ENCODE peak calls at places on chromosomes 5 and 9, in ten cellular contexts. One of them, this sample, is unnamed.
A peak's percentile ranks its signal among the peaks of the same experiment; 100 is the strongest.

GRCh38 chr5:168426864-168427172 is 59.5 kb upstream of the RARS1 start:
- DNase-seq in fibroblast of the aortic adventitia: no peak
- DNase-seq in WTC11: no peak
- DNase-seq in WERI-Rb-1: no peak
- DNase-seq in endothelial cell: no peak
- DNase-seq in GM13976: no peak
- DNase-seq in brain microvascular endothelial cell: no peak
- DNase-seq in progenitor cell of endocrine pancreas: no peak
- DNase-seq in Calu3: no peak
- DNase-seq in AG09309: no peak
- DNase-seq in this sample: no peak

GRCh38 chr5:17233488-17233887 is 16.1 kb downstream of the BASP1 start:
- DNase-seq in fibroblast of the aortic adventitia: no peak
- DNase-seq in WTC11: no peak
- DNase-seq in WERI-Rb-1: no peak
- DNase-seq in endothelial cell: no peak
- DNase-seq in GM13976: no peak
- DNase-seq in brain microvascular endothelial cell: no peak
- DNase-seq in progenitor cell of endocrine pancreas: no peak
- DNase-seq in Calu3: no peak
- DNase-seq in AG09309: no peak
- DNase-seq in this sample: no peak

GRCh38 chr9:15139467-15139866 is 167.5 kb downstream of the TTC39B start:
- DNase-seq in fibroblast of the aortic adventitia: no peak
- DNase-seq in WTC11: no peak
- DNase-seq in WERI-Rb-1: no peak
- DNase-seq in endothelial cell: no peak
- DNase-seq in GM13976: no peak
- DNase-seq in brain microvascular endothelial cell: no peak
- DNase-seq in progenitor cell of endocrine pancreas: no peak
- DNase-seq in Calu3: no peak
- DNase-seq in AG09309: no peak
- DNase-seq in this sample: no peak

GRCh38 chr5:176747670-176748072 is 62.7 kb upstream of the UNC5A start:
- DNase-seq in fibroblast of the aortic adventitia: no peak
- DNase-seq in WTC11: no peak
- DNase-seq in WERI-Rb-1: no peak
- DNase-seq in endothelial cell: no peak
- DNase-seq in GM13976: peak; percentile 28
- DNase-seq in brain microvascular endothelial cell: no peak
- DNase-seq in progenitor cell of endocrine pancreas: no peak
- DNase-seq in Calu3: no peak
- DNase-seq in AG09309: no peak
- DNase-seq in this sample: no peak

GRCh38 chr5:89069591-89069990 is 186.6 kb upstream of the MEF2C start:
- DNase-seq in fibroblast of the aortic adventitia: no peak
- DNase-seq in WTC11: no peak
- DNase-seq in WERI-Rb-1: no peak
- DNase-seq in endothelial cell: no peak
- DNase-seq in GM13976: no peak
- DNase-seq in brain microvascular endothelial cell: no peak
- DNase-seq in progenitor cell of endocrine pancreas: no peak
- DNase-seq in Calu3: no peak
- DNase-seq in AG09309: no peak
- DNase-seq in this sample: no peak

GRCh38 chr9:85647571-85647970 is 94.2 kb downstream of the AGTPBP1 start:
- DNase-seq in fibroblast of the aortic adventitia: no peak
- DNase-seq in WTC11: no peak
- DNase-seq in WERI-Rb-1: no peak
- DNase-seq in endothelial cell: no peak
- DNase-seq in GM13976: peak; percentile 29
- DNase-seq in brain microvascular endothelial cell: no peak
- DNase-seq in progenitor cell of endocrine pancreas: no peak
- DNase-seq in Calu3: no peak
- DNase-seq in AG09309: no peak
- DNase-seq in this sample: no peak

GRCh38 chr9:711761-712523 is 129.6 kb upstream of the DMRT1 start:
- DNase-seq in fibroblast of the aortic adventitia: no peak
- DNase-seq in WTC11: no peak
- DNase-seq in WERI-Rb-1: no peak
- DNase-seq in endothelial cell: no peak
- DNase-seq in GM13976: no peak
- DNase-seq in brain microvascular endothelial cell: no peak
- DNase-seq in progenitor cell of endocrine pancreas: no peak
- DNase-seq in Calu3: no peak
- DNase-seq in AG09309: no peak
- DNase-seq in this sample: no peak

GRCh38 chr5:148972958-148973357 is 89.9 kb downstream of the SH3TC2 start:
- DNase-seq in fibroblast of the aortic adventitia: peak; percentile 88
- DNase-seq in WTC11: no peak
- DNase-seq in WERI-Rb-1: no peak
- DNase-seq in endothelial cell: peak; percentile 27
- DNase-seq in GM13976: no peak
- DNase-seq in brain microvascular endothelial cell: peak; percentile 83
- DNase-seq in progenitor cell of endocrine pancreas: no peak
- DNase-seq in Calu3: peak; percentile 65
- DNase-seq in AG09309: peak; percentile 54
- DNase-seq in this sample: no peak

GRCh38 chr9:121607434-121608248 is 43.8 kb upstream of the DAB2IP start:
- DNase-seq in fibroblast of the aortic adventitia: peak; percentile 54
- DNase-seq in WTC11: no peak
- DNase-seq in WERI-Rb-1: peak; percentile 73
- DNase-seq in endothelial cell: no peak
- DNase-seq in GM13976: no peak
- DNase-seq in brain microvascular endothelial cell: peak; percentile 34
- DNase-seq in progenitor cell of endocrine pancreas: no peak
- DNase-seq in Calu3: no peak
- DNase-seq in AG09309: no peak
- DNase-seq in this sample: peak; percentile 34

GRCh38 chr9:37017546-37017945 is 16.5 kb downstream of the PAX5 start:
- DNase-seq in fibroblast of the aortic adventitia: no peak
- DNase-seq in WTC11: no peak
- DNase-seq in WERI-Rb-1: no peak
- DNase-seq in endothelial cell: no peak
- DNase-seq in GM13976: no peak
- DNase-seq in brain microvascular endothelial cell: no peak
- DNase-seq in progenitor cell of endocrine pancreas: no peak
- DNase-seq in Calu3: no peak
- DNase-seq in AG09309: no peak
- DNase-seq in this sample: no peak

GRCh38 chr5:149072791-149073190 is 9.9 kb upstream of the SH3TC2 start:
- DNase-seq in fibroblast of the aortic adventitia: no peak
- DNase-seq in WTC11: no peak
- DNase-seq in WERI-Rb-1: no peak
- DNase-seq in endothelial cell: no peak
- DNase-seq in GM13976: no peak
- DNase-seq in brain microvascular endothelial cell: no peak
- DNase-seq in progenitor cell of endocrine pancreas: no peak
- DNase-seq in Calu3: no peak
- DNase-seq in AG09309: no peak
- DNase-seq in this sample: no peak

GRCh38 chr9:6842584-6842947 is 84.8 kb downstream of the KDM4C start:
- DNase-seq in fibroblast of the aortic adventitia: peak; percentile 36
- DNase-seq in WTC11: no peak
- DNase-seq in WERI-Rb-1: no peak
- DNase-seq in endothelial cell: no peak
- DNase-seq in GM13976: no peak
- DNase-seq in brain microvascular endothelial cell: peak; percentile 76
- DNase-seq in progenitor cell of endocrine pancreas: no peak
- DNase-seq in Calu3: no peak
- DNase-seq in AG09309: no peak
- DNase-seq in this sample: no peak

GRCh38 chr9:121268598-121269029 is 652 bp downstream of the GSN start:
- DNase-seq in fibroblast of the aortic adventitia: no peak
- DNase-seq in WTC11: no peak
- DNase-seq in WERI-Rb-1: no peak
- DNase-seq in endothelial cell: no peak
- DNase-seq in GM13976: peak; percentile 52
- DNase-seq in brain microvascular endothelial cell: no peak
- DNase-seq in progenitor cell of endocrine pancreas: no peak
- DNase-seq in Calu3: peak; percentile 8
- DNase-seq in AG09309: no peak
- DNase-seq in this sample: no peak

GRCh38 chr9:104899759-104900247 is 28.2 kb downstream of the ABCA1 start:
- DNase-seq in fibroblast of the aortic adventitia: no peak
- DNase-seq in WTC11: no peak
- DNase-seq in WERI-Rb-1: no peak
- DNase-seq in endothelial cell: no peak
- DNase-seq in GM13976: no peak
- DNase-seq in brain microvascular endothelial cell: no peak
- DNase-seq in progenitor cell of endocrine pancreas: no peak
- DNase-seq in Calu3: no peak
- DNase-seq in AG09309: no peak
- DNase-seq in this sample: no peak

DNA sequence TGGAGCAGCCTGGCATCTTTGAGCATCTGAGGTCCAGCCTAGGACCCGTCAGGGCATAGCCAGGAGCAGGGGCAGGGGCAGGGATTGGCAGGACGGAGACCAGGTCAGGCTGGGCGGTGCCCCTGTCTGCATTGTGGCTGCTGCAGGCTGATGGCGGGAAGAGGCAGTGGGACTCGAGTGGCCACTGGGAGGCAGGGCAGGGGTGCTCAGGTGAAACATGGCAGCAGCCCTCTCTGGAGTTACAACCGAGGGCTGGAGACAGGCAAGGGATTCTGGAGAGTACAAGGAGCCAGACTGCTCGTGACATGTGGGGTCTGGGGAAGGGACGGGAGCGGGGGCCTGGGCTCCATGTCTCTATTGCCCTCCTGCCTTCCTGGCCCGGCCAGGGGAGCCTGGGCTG is 97.4 kb upstream of the RAPGEF1 start:
- DNase-seq in fibroblast of the aortic adventitia: no peak
- DNase-seq in WTC11: peak; percentile 46
- DNase-seq in WERI-Rb-1: peak; percentile 88
- DNase-seq in endothelial cell: peak; percentile 18
- DNase-seq in GM13976: peak; percentile 55
- DNase-seq in brain microvascular endothelial cell: no peak
- DNase-seq in progenitor cell of endocrine pancreas: no peak
- DNase-seq in Calu3: peak; percentile 14
- DNase-seq in AG09309: no peak
- DNase-seq in this sample: peak; percentile 40
- TF ChIP-seq CTCF in fibroblast of the aortic adventitia: no peak
- TF ChIP-seq CTCF in WTC11: no peak
- TF ChIP-seq CTCF in WERI-Rb-1: peak; percentile 91
- TF ChIP-seq CTCF in endothelial cell: no peak
- TF ChIP-seq CTCF in GM13976: no peak
- TF ChIP-seq CTCF in brain microvascular endothelial cell: peak; percentile 31
- TF ChIP-seq CTCF in progenitor cell of endocrine pancreas: peak; percentile 39
- TF ChIP-seq CTCF in Calu3: no peak
- TF ChIP-seq CTCF in AG09309: peak; percentile 18
- TF ChIP-seq CTCF in this sample: no peak

GRCh38 chr5:8993031-8993430 is 552.8 kb downstream of the SEMA5A start:
- DNase-seq in fibroblast of the aortic adventitia: peak; percentile 25
- DNase-seq in WTC11: no peak
- DNase-seq in WERI-Rb-1: no peak
- DNase-seq in endothelial cell: no peak
- DNase-seq in GM13976: no peak
- DNase-seq in brain microvascular endothelial cell: no peak
- DNase-seq in progenitor cell of endocrine pancreas: no peak
- DNase-seq in Calu3: no peak
- DNase-seq in AG09309: no peak
- DNase-seq in this sample: no peak
- TF ChIP-seq CTCF in fibroblast of the aortic adventitia: peak; percentile 54
- TF ChIP-seq CTCF in WTC11: peak; percentile 25
- TF ChIP-seq CTCF in WERI-Rb-1: peak; percentile 64
- TF ChIP-seq CTCF in endothelial cell: peak; percentile 69
- TF ChIP-seq CTCF in GM13976: no peak
- TF ChIP-seq CTCF in brain microvascular endothelial cell: peak; percentile 59
- TF ChIP-seq CTCF in progenitor cell of endocrine pancreas: peak; percentile 65
- TF ChIP-seq CTCF in Calu3: no peak
- TF ChIP-seq CTCF in AG09309: peak; percentile 52
- TF ChIP-seq CTCF in this sample: peak; percentile 72

GRCh38 chr9:127049581-127049980 is 72.9 kb downstream of the ANGPTL2 start:
- DNase-seq in fibroblast of the aortic adventitia: no peak
- DNase-seq in WTC11: no peak
- DNase-seq in WERI-Rb-1: no peak
- DNase-seq in endothelial cell: no peak
- DNase-seq in GM13976: no peak
- DNase-seq in brain microvascular endothelial cell: peak; percentile 27
- DNase-seq in progenitor cell of endocrine pancreas: no peak
- DNase-seq in Calu3: no peak
- DNase-seq in AG09309: no peak
- DNase-seq in this sample: no peak

GRCh38 chr9:127050581-127050980 is 71.9 kb downstream of the ANGPTL2 start:
- DNase-seq in fibroblast of the aortic adventitia: no peak
- DNase-seq in WTC11: no peak
- DNase-seq in WERI-Rb-1: no peak
- DNase-seq in endothelial cell: no peak
- DNase-seq in GM13976: no peak
- DNase-seq in brain microvascular endothelial cell: no peak
- DNase-seq in progenitor cell of endocrine pancreas: no peak
- DNase-seq in Calu3: no peak
- DNase-seq in AG09309: no peak
- DNase-seq in this sample: no peak

GRCh38 chr9:127047971-127048370 is 74.5 kb downstream of the ANGPTL2 start:
- DNase-seq in fibroblast of the aortic adventitia: no peak
- DNase-seq in WTC11: no peak
- DNase-seq in WERI-Rb-1: no peak
- DNase-seq in endothelial cell: no peak
- DNase-seq in GM13976: no peak
- DNase-seq in brain microvascular endothelial cell: no peak
- DNase-seq in progenitor cell of endocrine pancreas: no peak
- DNase-seq in Calu3: no peak
- DNase-seq in AG09309: no peak
- DNase-seq in this sample: no peak

GRCh38 chr9:127050152-127050551 is 72.3 kb downstream of the ANGPTL2 start:
- DNase-seq in fibroblast of the aortic adventitia: no peak
- DNase-seq in WTC11: no peak
- DNase-seq in WERI-Rb-1: no peak
- DNase-seq in endothelial cell: no peak
- DNase-seq in GM13976: no peak
- DNase-seq in brain microvascular endothelial cell: no peak
- DNase-seq in progenitor cell of endocrine pancreas: no peak
- DNase-seq in Calu3: no peak
- DNase-seq in AG09309: no peak
- DNase-seq in this sample: no peak

GRCh38 chr9:127049044-127049443 is 73.4 kb downstream of the ANGPTL2 start:
- DNase-seq in fibroblast of the aortic adventitia: peak; percentile 86
- DNase-seq in WTC11: no peak
- DNase-seq in WERI-Rb-1: no peak
- DNase-seq in endothelial cell: peak; percentile 14
- DNase-seq in GM13976: no peak
- DNase-seq in brain microvascular endothelial cell: peak; percentile 81
- DNase-seq in progenitor cell of endocrine pancreas: no peak
- DNase-seq in Calu3: peak; percentile 33
- DNase-seq in AG09309: peak; percentile 62
- DNase-seq in this sample: no peak
- TF ChIP-seq CTCF in fibroblast of the aortic adventitia: peak; percentile 59
- TF ChIP-seq CTCF in WTC11: no peak
- TF ChIP-seq CTCF in WERI-Rb-1: no peak
- TF ChIP-seq CTCF in endothelial cell: no peak
- TF ChIP-seq CTCF in GM13976: no peak
- TF ChIP-seq CTCF in brain microvascular endothelial cell: peak; percentile 53
- TF ChIP-seq CTCF in progenitor cell of endocrine pancreas: no peak
- TF ChIP-seq CTCF in Calu3: no peak
- TF ChIP-seq CTCF in AG09309: peak; percentile 42
- TF ChIP-seq CTCF in this sample: no peak

DNA sequence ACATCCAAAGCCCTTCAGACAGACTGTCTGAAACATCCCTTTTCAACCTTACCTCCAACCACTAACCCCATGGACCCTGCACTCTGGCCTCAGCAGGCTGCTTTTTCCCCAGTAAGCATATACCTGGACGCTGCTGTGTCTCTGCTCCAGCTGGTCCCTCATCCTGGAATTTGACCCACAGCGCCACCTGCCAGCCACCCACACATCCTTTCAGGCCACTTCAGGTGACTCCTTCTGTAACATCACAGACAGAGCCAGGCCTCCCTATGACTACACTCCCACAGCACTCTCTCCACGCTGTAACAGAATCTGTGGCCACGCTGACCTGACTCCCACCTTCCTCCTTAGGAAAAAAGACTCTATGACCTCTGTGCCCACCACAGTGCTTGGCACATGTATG is 3.4 kb downstream of the MGAT1 start:
- DNase-seq in fibroblast of the aortic adventitia: no peak
- DNase-seq in WTC11: peak; percentile 79
- DNase-seq in WERI-Rb-1: peak; percentile 57
- DNase-seq in endothelial cell: peak; percentile 51
- DNase-seq in GM13976: no peak
- DNase-seq in brain microvascular endothelial cell: no peak
- DNase-seq in progenitor cell of endocrine pancreas: peak; percentile 32
- DNase-seq in Calu3: peak; percentile 79
- DNase-seq in AG09309: no peak
- DNase-seq in this sample: peak; percentile 57
- TF ChIP-seq CTCF in fibroblast of the aortic adventitia: peak; percentile 17
- TF ChIP-seq CTCF in WTC11: peak; percentile 28
- TF ChIP-seq CTCF in WERI-Rb-1: peak; percentile 65
- TF ChIP-seq CTCF in endothelial cell: no peak
- TF ChIP-seq CTCF in GM13976: no peak
- TF ChIP-seq CTCF in brain microvascular endothelial cell: peak; percentile 38
- TF ChIP-seq CTCF in progenitor cell of endocrine pancreas: peak; percentile 66
- TF ChIP-seq CTCF in Calu3: peak; percentile 61
- TF ChIP-seq CTCF in AG09309: peak; percentile 30
- TF ChIP-seq CTCF in this sample: peak; percentile 25